ENCODE peak calls at places on chromosomes 6 and 20, in five cellular contexts. One of them, this sample, is unnamed.

GRCh38 chr20:47762699-47763098 is 22.6 kb downstream of the SULF2 start:
- DNase-seq in GM20000: no peak
- DNase-seq in endothelial cell: no peak
- DNase-seq in GM13976: no peak
- DNase-seq in mucosa of descending colon: no peak
- DNase-seq in this sample: no peak

GRCh38 chr20:1934578-1935573 is 39.7 kb downstream of the SIRPA start:
- DNase-seq in GM20000: no peak
- DNase-seq in endothelial cell: no peak
- DNase-seq in GM13976: no peak
- DNase-seq in mucosa of descending colon: no peak
- DNase-seq in this sample: no peak

GRCh38 chr20:58891076-58891685 is 38.7 kb downstream of the GNAS start:
- DNase-seq in GM20000: peak; percentile 91
- DNase-seq in endothelial cell: peak; percentile 72
- DNase-seq in GM13976: peak; percentile 78
- DNase-seq in mucosa of descending colon: peak; percentile 87
- DNase-seq in this sample: peak; percentile 61

GRCh38 chr6:12110523-12111154 is 98.5 kb downstream of the HIVEP1 start:
- DNase-seq in GM20000: no peak
- DNase-seq in endothelial cell: no peak
- DNase-seq in GM13976: no peak
- DNase-seq in mucosa of descending colon: no peak
- DNase-seq in this sample: no peak

GRCh38 chr6:81734081-81734480 is 18.4 kb downstream of the TENT5A start:
- DNase-seq in GM20000: no peak
- DNase-seq in endothelial cell: no peak
- DNase-seq in GM13976: no peak
- DNase-seq in mucosa of descending colon: no peak
- DNase-seq in this sample: no peak

GRCh38 chr20:18857640-18858039 is 44.1 kb downstream of the SCP2D1 start:
- DNase-seq in GM20000: no peak
- DNase-seq in endothelial cell: no peak
- DNase-seq in GM13976: no peak
- DNase-seq in mucosa of descending colon: no peak
- DNase-seq in this sample: no peak

GRCh38 chr20:64044484-64045247 is 4.8 kb downstream of the SOX18 start:
- DNase-seq in GM20000: no peak
- DNase-seq in endothelial cell: peak; percentile 35
- DNase-seq in GM13976: no peak
- DNase-seq in mucosa of descending colon: no peak
- DNase-seq in this sample: no peak

GRCh38 chr6:119348308-119349040 is 1.1 kb downstream of the MAN1A1 start:
- DNase-seq in GM20000: peak; percentile 69
- DNase-seq in endothelial cell: peak; percentile 45
- DNase-seq in GM13976: peak; percentile 61
- DNase-seq in mucosa of descending colon: peak; percentile 74
- DNase-seq in this sample: peak; percentile 23

GRCh38 chr6:14321992-14322772 is 204.6 kb downstream of the CD83 start:
- DNase-seq in GM20000: no peak
- DNase-seq in endothelial cell: no peak
- DNase-seq in GM13976: no peak
- DNase-seq in mucosa of descending colon: peak; percentile 65
- DNase-seq in this sample: no peak

GRCh38 chr20:8067082-8067481 is 47.5 kb upstream of the TMX4 start:
- DNase-seq in GM20000: no peak
- DNase-seq in endothelial cell: no peak
- DNase-seq in GM13976: no peak
- DNase-seq in mucosa of descending colon: no peak
- DNase-seq in this sample: no peak

GRCh38 chr6:112475083-112475482 is 128.0 kb downstream of the RFPL4B start:
- DNase-seq in GM20000: no peak
- DNase-seq in endothelial cell: no peak
- DNase-seq in GM13976: no peak
- DNase-seq in mucosa of descending colon: no peak
- DNase-seq in this sample: no peak

GRCh38 chr6:124517339-124517738 is 444.9 kb upstream of the RNF217 start:
- DNase-seq in GM20000: no peak
- DNase-seq in endothelial cell: no peak
- DNase-seq in GM13976: no peak
- DNase-seq in mucosa of descending colon: no peak
- DNase-seq in this sample: no peak

GRCh38 chr6:162940426-162940825 is 212.7 kb downstream of the PACRG start:
- DNase-seq in GM20000: no peak
- DNase-seq in endothelial cell: no peak
- DNase-seq in GM13976: no peak
- DNase-seq in mucosa of descending colon: no peak
- DNase-seq in this sample: no peak

GRCh38 chr20:53645582-53645897 is 51.9 kb upstream of the ZNF217 start:
- DNase-seq in GM20000: no peak
- DNase-seq in endothelial cell: no peak
- DNase-seq in GM13976: no peak
- DNase-seq in mucosa of descending colon: no peak
- DNase-seq in this sample: no peak

GRCh38 chr6:145705561-145705960 is 29.8 kb downstream of the EPM2A start:
- DNase-seq in GM20000: no peak
- DNase-seq in endothelial cell: no peak
- DNase-seq in GM13976: no peak
- DNase-seq in mucosa of descending colon: no peak
- DNase-seq in this sample: no peak

GRCh38 chr6:110646951-110647910 is 168.0 kb downstream of the CDK19 start:
- DNase-seq in GM20000: no peak
- DNase-seq in endothelial cell: no peak
- DNase-seq in GM13976: no peak
- DNase-seq in mucosa of descending colon: no peak
- DNase-seq in this sample: no peak

GRCh38 chr20:45325367-45325766 is 17.3 kb upstream of the MATN4 start:
- DNase-seq in GM20000: no peak
- DNase-seq in endothelial cell: no peak
- DNase-seq in GM13976: no peak
- DNase-seq in mucosa of descending colon: no peak
- DNase-seq in this sample: no peak

GRCh38 chr20:17863577-17864292 is 104.9 kb downstream of the SNX5 start:
- DNase-seq in GM20000: no peak
- DNase-seq in endothelial cell: no peak
- DNase-seq in GM13976: no peak
- DNase-seq in mucosa of descending colon: peak; percentile 86
- DNase-seq in this sample: no peak

GRCh38 chr6:164396071-164397047 is 913.0 kb downstream of the C6orf118 start:
- DNase-seq in GM20000: peak; percentile 7
- DNase-seq in endothelial cell: no peak
- DNase-seq in GM13976: peak; percentile 17
- DNase-seq in mucosa of descending colon: no peak
- DNase-seq in this sample: no peak

GRCh38 chr6:147507162-147508072 is 1.1 kb upstream of the SAMD5 start:
- DNase-seq in GM20000: peak; percentile 40
- DNase-seq in endothelial cell: peak; percentile 25
- DNase-seq in GM13976: peak; percentile 32
- DNase-seq in mucosa of descending colon: peak; percentile 48
- DNase-seq in this sample: peak; percentile 23

GRCh38 chr6:121633309-121633708 is 197.9 kb downstream of the GJA1 start:
- DNase-seq in GM20000: no peak
- DNase-seq in endothelial cell: no peak
- DNase-seq in GM13976: no peak
- DNase-seq in mucosa of descending colon: no peak
- DNase-seq in this sample: no peak

GRCh38 chr6:35377002-35377401 is 34.6 kb downstream of the PPARD start:
- DNase-seq in GM20000: no peak
- DNase-seq in endothelial cell: no peak
- DNase-seq in GM13976: no peak
- DNase-seq in mucosa of descending colon: no peak
- DNase-seq in this sample: no peak

GRCh38 chr20:34437330-34437986 is 74.4 kb downstream of the ITCH start:
- DNase-seq in GM20000: no peak
- DNase-seq in endothelial cell: no peak
- DNase-seq in GM13976: no peak
- DNase-seq in mucosa of descending colon: no peak
- DNase-seq in this sample: no peak

GRCh38 chr20:59784365-59785117 is 148.9 kb downstream of the SYCP2 start:
- DNase-seq in GM20000: no peak
- DNase-seq in endothelial cell: no peak
- DNase-seq in GM13976: peak; percentile 7
- DNase-seq in mucosa of descending colon: no peak
- DNase-seq in this sample: no peak

GRCh38 chr20:56690531-56691175 is 61.5 kb downstream of the TFAP2C start:
- DNase-seq in GM20000: no peak
- DNase-seq in endothelial cell: no peak
- DNase-seq in GM13976: no peak
- DNase-seq in mucosa of descending colon: peak; percentile 42
- DNase-seq in this sample: no peak

GRCh38 chr6:163036251-163036650 is 308.5 kb downstream of the PACRG start:
- DNase-seq in GM20000: no peak
- DNase-seq in endothelial cell: no peak
- DNase-seq in GM13976: no peak
- DNase-seq in mucosa of descending colon: no peak
- DNase-seq in this sample: no peak

GRCh38 chr6:51266569-51266968 is 447.9 kb downstream of the TFAP2B start:
- DNase-seq in GM20000: no peak
- DNase-seq in endothelial cell: no peak
- DNase-seq in GM13976: no peak
- DNase-seq in mucosa of descending colon: no peak
- DNase-seq in this sample: no peak

GRCh38 chr6:108660251-108660650 is 99.5 kb downstream of the FOXO3 start:
- DNase-seq in GM20000: no peak
- DNase-seq in endothelial cell: no peak
- DNase-seq in GM13976: peak; percentile 4
- DNase-seq in mucosa of descending colon: no peak
- DNase-seq in this sample: no peak

GRCh38 chr6:117079946-117080345 is 185.4 kb upstream of the VGLL2 start:
- DNase-seq in GM20000: no peak
- DNase-seq in endothelial cell: no peak
- DNase-seq in GM13976: no peak
- DNase-seq in mucosa of descending colon: no peak
- DNase-seq in this sample: no peak

GRCh38 chr20:16671753-16672152 is 58.1 kb upstream of the SNRPB2 start:
- DNase-seq in GM20000: no peak
- DNase-seq in endothelial cell: no peak
- DNase-seq in GM13976: no peak
- DNase-seq in mucosa of descending colon: no peak
- DNase-seq in this sample: no peak

GRCh38 chr6:149566372-149567193 is at the start of gene GINM1:
- DNase-seq in GM20000: peak; percentile 47
- DNase-seq in endothelial cell: peak; percentile 67
- DNase-seq in GM13976: peak; percentile 62
- DNase-seq in mucosa of descending colon: peak; percentile 75
- DNase-seq in this sample: peak; percentile 49

GRCh38 chr6:149567194-149567586 is 1.0 kb downstream of the GINM1 start:
- DNase-seq in GM20000: peak; percentile 45
- DNase-seq in endothelial cell: no peak
- DNase-seq in GM13976: peak; percentile 32
- DNase-seq in mucosa of descending colon: no peak
- DNase-seq in this sample: no peak

GRCh38 chr6:149567846-149568585 is 1.8 kb downstream of the GINM1 start:
- DNase-seq in GM20000: peak; percentile 24
- DNase-seq in endothelial cell: no peak
- DNase-seq in GM13976: peak; percentile 37
- DNase-seq in mucosa of descending colon: no peak
- DNase-seq in this sample: no peak

GRCh38 chr6:149563928-149564325 is 2.2 kb upstream of the GINM1 start:
- DNase-seq in GM20000: no peak
- DNase-seq in endothelial cell: no peak
- DNase-seq in GM13976: no peak
- DNase-seq in mucosa of descending colon: no peak
- DNase-seq in this sample: no peak

GRCh38 chr6:149565539-149566371 is 420 bp upstream of the GINM1 start:
- DNase-seq in GM20000: peak; percentile 99
- DNase-seq in endothelial cell: peak; percentile 95
- DNase-seq in GM13976: peak; percentile 99
- DNase-seq in mucosa of descending colon: peak; percentile 99
- DNase-seq in this sample: peak; percentile 93
- TF ChIP-seq CTCF in GM20000: peak; percentile 91
- TF ChIP-seq CTCF in endothelial cell: peak; percentile 49
- TF ChIP-seq CTCF in GM13976: peak; percentile 86
- TF ChIP-seq CTCF in mucosa of descending colon: peak; percentile 64
- TF ChIP-seq CTCF in this sample: peak; percentile 79

GRCh38 chr20:46559001-46559400 is 8.5 kb upstream of the OCSTAMP start:
- DNase-seq in GM20000: no peak
- DNase-seq in endothelial cell: no peak
- DNase-seq in GM13976: no peak
- DNase-seq in mucosa of descending colon: no peak
- DNase-seq in this sample: no peak

GRCh38 chr20:46557231-46557956 is 6.9 kb upstream of the OCSTAMP start:
- DNase-seq in GM20000: no peak
- DNase-seq in endothelial cell: no peak
- DNase-seq in GM13976: no peak
- DNase-seq in mucosa of descending colon: no peak
- DNase-seq in this sample: no peak

GRCh38 chr20:46559685-46560440 is 9.4 kb upstream of the OCSTAMP start:
- DNase-seq in GM20000: no peak
- DNase-seq in endothelial cell: no peak
- DNase-seq in GM13976: no peak
- DNase-seq in mucosa of descending colon: no peak
- DNase-seq in this sample: no peak

GRCh38 chr20:46555370-46555956 is 5.0 kb upstream of the OCSTAMP start:
- DNase-seq in GM20000: no peak
- DNase-seq in endothelial cell: no peak
- DNase-seq in GM13976: no peak
- DNase-seq in mucosa of descending colon: no peak
- DNase-seq in this sample: no peak

GRCh38 chr20:46558511-46558959 is 8.1 kb upstream of the OCSTAMP start:
- DNase-seq in GM20000: no peak
- DNase-seq in endothelial cell: no peak
- DNase-seq in GM13976: no peak
- DNase-seq in mucosa of descending colon: no peak
- DNase-seq in this sample: no peak
- TF ChIP-seq CTCF in GM20000: no peak
- TF ChIP-seq CTCF in endothelial cell: no peak
- TF ChIP-seq CTCF in GM13976: no peak
- TF ChIP-seq CTCF in mucosa of descending colon: no peak
- TF ChIP-seq CTCF in this sample: no peak

GRCh38 chr6:97586344-97586743 is 303.3 kb upstream of the MMS22L start:
- DNase-seq in GM20000: peak; percentile 16
- DNase-seq in endothelial cell: peak; percentile 8
- DNase-seq in GM13976: peak; percentile 11
- DNase-seq in mucosa of descending colon: no peak
- DNase-seq in this sample: no peak
- TF ChIP-seq CTCF in GM20000: no peak
- TF ChIP-seq CTCF in endothelial cell: peak; percentile 9
- TF ChIP-seq CTCF in GM13976: peak; percentile 11
- TF ChIP-seq CTCF in mucosa of descending colon: no peak
- TF ChIP-seq CTCF in this sample: peak; percentile 15

DNA sequence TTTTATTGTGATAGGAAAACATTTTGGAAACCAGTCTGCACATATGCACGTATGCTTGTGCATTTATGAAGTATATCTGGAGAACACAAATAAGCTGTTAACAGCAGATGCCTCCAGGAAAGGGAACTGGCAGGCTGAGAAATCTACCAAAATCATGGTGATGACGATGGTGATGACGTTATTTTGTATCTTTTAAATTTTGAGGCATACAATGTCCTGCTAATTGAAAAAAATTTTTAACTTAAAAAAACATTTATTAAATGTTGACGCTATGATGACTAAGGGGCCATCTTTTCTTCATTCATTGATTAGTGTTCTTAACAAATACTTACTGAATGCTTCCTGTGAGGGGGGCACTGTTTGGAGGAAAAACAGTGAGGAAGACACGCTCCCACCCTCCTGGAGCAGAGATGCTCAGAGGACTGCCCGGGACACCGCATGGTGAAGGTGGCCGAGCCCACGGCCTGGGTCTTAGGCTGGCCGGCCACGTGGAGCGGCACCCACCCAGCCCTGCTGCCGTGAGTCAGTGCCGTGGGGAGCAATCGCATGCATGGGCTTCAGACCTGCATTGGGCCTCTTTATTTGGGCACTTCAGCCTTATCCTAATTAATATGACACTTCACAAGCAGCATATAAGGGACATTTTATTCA is 15.9 kb upstream of the ENTPD6 start:
- DNase-seq in GM20000: no peak
- DNase-seq in endothelial cell: no peak
- DNase-seq in GM13976: no peak
- DNase-seq in mucosa of descending colon: no peak
- DNase-seq in this sample: no peak
- TF ChIP-seq CTCF in GM20000: no peak
- TF ChIP-seq CTCF in endothelial cell: no peak
- TF ChIP-seq CTCF in GM13976: no peak
- TF ChIP-seq CTCF in mucosa of descending colon: no peak
- TF ChIP-seq CTCF in this sample: no peak